ENCODE peak calls at places on chromosomes 12 and 14, in nine cellular contexts. G, Y, W, M, P, O, Z, J and R are unnamed samples.

GRCh38 chr12:12072064-12072760 is 1.5 kb downstream of the BCL2L14 start:
- DNase-seq in G (no peak), Z (no peak), J (peak), P (no peak), Y (no peak), W (no peak), O (no peak), M (no peak), R (no peak)

GRCh38 chr12:108193922-108194321 is 64.8 kb downstream of the WSCD2 start:
- DNase-seq in M (peak), Z (peak), J (peak), Y (no peak), G (no peak), W (peak), O (peak), P (no peak), R (no peak)

GRCh38 chr12:52063081-52063985 is 6.4 kb upstream of the ATG101 start:
- DNase-seq in W (no peak), M (no peak), J (no peak), O (no peak), Z (no peak), Y (no peak), G (no peak), P (no peak), R (no peak)

GRCh38 chr12:103093499-103094106 is 136.1 kb downstream of the ASCL1 start:
- DNase-seq in O (no peak), G (no peak), W (no peak), P (no peak), J (no peak), M (no peak), Z (no peak), Y (no peak), R (no peak)

GRCh38 chr12:112824701-112825100 is 33.2 kb downstream of the RPH3A start:
- DNase-seq in G (no peak), Y (no peak), J (no peak), P (no peak), M (no peak), O (no peak), Z (no peak), W (no peak), R (no peak)

GRCh38 chr12:14982986-14983385 is 10.1 kb downstream of the PDE6H start:
- DNase-seq in G (no peak), J (peak), P (no peak), O (no peak), Z (no peak), W (no peak), Y (no peak), M (no peak), R (no peak)

GRCh38 chr14:91252901-91253794 is 8.6 kb upstream of the GPR68 start:
- DNase-seq in M (no peak), Z (peak), G (no peak), W (no peak), J (peak), P (no peak), O (no peak), Y (no peak), R (no peak)

GRCh38 chr14:39240769-39241168 is 7.1 kb downstream of the MIA2 start:
- DNase-seq in J (no peak), M (no peak), Z (no peak), O (no peak), G (no peak), W (no peak), P (no peak), Y (no peak), R (no peak)

GRCh38 chr12:117417004-117417403 is 55.6 kb upstream of the NOS1 start:
- DNase-seq in M (no peak), W (no peak), J (no peak), Y (no peak), O (no peak), G (no peak), Z (no peak), P (no peak), R (no peak)

GRCh38 chr14:56874375-56874774 is 64.1 kb upstream of the OTX2 start:
- DNase-seq in G (no peak), O (no peak), J (peak), P (no peak), M (no peak), Y (no peak), Z (no peak), W (no peak), R (no peak)

GRCh38 chr14:72801381-72801812 is 92.5 kb downstream of the DPF3 start:
- DNase-seq in G (no peak), W (peak), J (no peak), Y (peak), O (no peak), Z (peak), M (peak), P (peak), R (peak)

GRCh38 chr14:75363570-75364227 is 64.1 kb upstream of the JDP2 start:
- DNase-seq in G (no peak), J (no peak), M (peak), O (no peak), Y (no peak), Z (no peak), P (no peak), W (no peak), R (no peak)

GRCh38 chr12:14186193-14186502 is 179.3 kb upstream of the ATF7IP start:
- DNase-seq in Z (no peak), O (no peak), P (no peak), G (no peak), Y (no peak), W (no peak), J (no peak), M (no peak), R (no peak)

GRCh38 chr12:47296828-47297227 is 217.1 kb upstream of the AMIGO2 start:
- DNase-seq in Z (no peak), O (no peak), M (no peak), G (no peak), J (no peak), P (no peak), Y (no peak), W (no peak), R (no peak)

GRCh38 chr12:74620932-74621331 is 83.3 kb downstream of the ATXN7L3B start:
- DNase-seq in P (no peak), Z (no peak), Y (no peak), J (no peak), G (no peak), W (no peak), O (no peak), M (no peak), R (no peak)

GRCh38 chr14:92644166-92644565 is 104.3 kb downstream of the LGMN start:
- DNase-seq in J (no peak), G (no peak), W (peak), O (no peak), M (peak), Y (peak), Z (peak), P (peak), R (peak)

GRCh38 chr14:95515080-95515489 is 1.4 kb downstream of the SYNE3 start:
- DNase-seq in O (no peak), P (peak), Y (no peak), M (peak), Z (no peak), W (no peak), J (no peak), G (no peak), R (no peak)

GRCh38 chr12:10901427-10901826 is 7.9 kb downstream of the TAS2R13 start:
- DNase-seq in O (no peak), J (no peak), P (no peak), G (no peak), Z (no peak), M (no peak), W (no peak), Y (no peak), R (no peak)

GRCh38 chr14:92340938-92341337 is 18.0 kb downstream of the SLC24A4 start:
- DNase-seq in G (no peak), O (no peak), W (no peak), J (peak), Y (no peak), Z (no peak), P (no peak), M (no peak), R (no peak)

GRCh38 chr14:92914087-92914656 is 8.8 kb upstream of the CHGA start:
- DNase-seq in M (peak), Y (no peak), J (no peak), P (peak), W (no peak), Z (no peak), G (no peak), O (no peak), R (no peak)

GRCh38 chr14:59306775-59307174 is 118.3 kb downstream of the DAAM1 start:
- DNase-seq in O (no peak), Y (peak), P (peak), Z (peak), W (no peak), M (peak), J (no peak), G (no peak), R (peak)

GRCh38 chr14:104968153-104968527 is 10.0 kb downstream of the AHNAK2 start:
- DNase-seq in Z (peak), G (no peak), M (peak), Y (no peak), J (no peak), O (no peak), W (peak), P (peak), R (no peak)

GRCh38 chr14:74747237-74747636 is 15.9 kb upstream of the YLPM1 start:
- DNase-seq in J (no peak), Z (no peak), W (no peak), O (no peak), P (no peak), G (no peak), M (no peak), Y (no peak), R (no peak)

GRCh38 chr12:32140867-32141266 is 34.2 kb downstream of the BICD1 start:
- DNase-seq in P (no peak), Y (no peak), O (peak), Z (no peak), J (no peak), W (no peak), M (no peak), G (no peak), R (no peak)

GRCh38 chr12:16349132-16349463 is 1.7 kb downstream of the MGST1 start:
- DNase-seq in W (peak), J (peak), Y (peak), P (peak), Z (peak), M (peak), O (no peak), G (no peak), R (no peak)

GRCh38 chr14:38567728-38568127 is 311.8 kb upstream of the CLEC14A start:
- DNase-seq in G (no peak), Y (no peak), W (no peak), P (no peak), J (no peak), M (no peak), O (no peak), Z (no peak), R (no peak)

GRCh38 chr12:46472144-46472705 is 99.7 kb upstream of the SLC38A2 start:
- DNase-seq in Z (no peak), M (no peak), G (no peak), J (no peak), Y (no peak), O (no peak), W (no peak), P (no peak), R (no peak)

GRCh38 chr14:101823081-101823480 is 61.6 kb downstream of the PPP2R5C start:
- DNase-seq in M (no peak), Y (no peak), G (no peak), J (no peak), P (no peak), Z (no peak), O (no peak), W (no peak), R (no peak)